ENCODE peak calls at places on chromosomes 6 and 20, in eight cellular contexts. Z is K562, J is mammary epithelial cell, C is fibroblast of lung, F is GM23248, N is astrocyte, Y is HepG2, X is hepatocyte. R is an unnamed sample. For H4K20me1, the result is how much of the 10 kb centered on the place peaks cover.

GRCh38 chr6:145733770-145734169 is 1.6 kb downstream of the EPM2A start:
- DNase-seq in Z (no peak), C (peak), X (no peak), J (no peak), Y (no peak), N (no peak), F (peak), R (peak)

GRCh38 chr6:56347526-56347925 is 100.1 kb upstream of the COL21A1 start:
- DNase-seq in Y (no peak), F (peak), X (no peak), N (peak), C (peak), J (peak), Z (no peak), R (no peak)

GRCh38 chr6:87212596-87212995 is 57.2 kb downstream of the ZNF292 start:
- DNase-seq in X (no peak), F (peak), C (no peak), N (no peak), Y (no peak), Z (no peak), J (no peak), R (no peak)

GRCh38 chr6:40774932-40775331 is 187.8 kb upstream of the LRFN2 start:
- DNase-seq in X (no peak), F (no peak), J (no peak), Y (no peak), C (no peak), N (no peak), Z (no peak), R (no peak)

GRCh38 chr6:12602951-12603710 is 113.4 kb upstream of the PHACTR1 start:
- DNase-seq in F (peak), J (peak), C (peak), N (peak), X (peak), Y (peak), Z (no peak), R (peak)

GRCh38 chr20:20363449-20364015 is 4.4 kb upstream of the INSM1 start:
- DNase-seq in X (no peak), Z (no peak), C (no peak), Y (no peak), F (no peak), N (no peak), J (no peak), R (peak)

GRCh38 chr20:47973519-47974233 is 188.4 kb upstream of the SULF2 start:
- DNase-seq in J (no peak), N (peak), Y (peak), Z (no peak), F (no peak), C (peak), X (no peak), R (peak)

GRCh38 chr6:170489836-170490235 is 63.3 kb downstream of the PSMB1 start:
- DNase-seq in X (no peak), C (no peak), Z (no peak), F (no peak), J (no peak), Y (no peak), N (no peak), R (no peak)

GRCh38 chr6:168686339-168686738 is 245.4 kb downstream of the SMOC2 start:
- DNase-seq in J (no peak), F (no peak), Y (no peak), N (no peak), Z (no peak), X (no peak), C (no peak), R (no peak)

GRCh38 chr20:40688129-40689099 is 622 bp downstream of the MAFB start:
- DNase-seq in N (peak), Y (no peak), Z (no peak), F (peak), X (no peak), J (no peak), C (peak), R (peak)

GRCh38 chr6:37480118-37480736 is 19.5 kb downstream of the CCDC167 start:
- DNase-seq in Z (no peak), C (no peak), X (no peak), N (no peak), F (no peak), Y (no peak), J (peak), R (no peak)

GRCh38 chr6:43952746-43953145 is 174.5 kb downstream of the MRPL14 start:
- DNase-seq in C (no peak), Y (peak), J (no peak), N (no peak), Z (peak), X (no peak), F (no peak), R (no peak)

GRCh38 chr20:51413753-51414323 is 128.7 kb downstream of the NFATC2 start:
- DNase-seq in F (no peak), Y (no peak), X (no peak), N (no peak), C (no peak), Z (no peak), J (no peak), R (no peak)

GRCh38 chr6:26309731-26310142 is 55.3 kb upstream of the BTN3A2 start:
- DNase-seq in N (peak), C (peak), Z (peak), F (peak), X (peak), J (peak), Y (peak), R (no peak)

GRCh38 chr20:25863536-25864325 is 167.1 kb upstream of the ZNF337 start:
- DNase-seq in Y (peak), N (no peak), C (no peak), F (peak), X (no peak), J (no peak), Z (no peak), R (peak)

GRCh38 chr6:66128238-66128637 is 421.2 kb upstream of the EYS start:
- DNase-seq in Z (no peak), X (no peak), F (no peak), C (no peak), J (no peak), Y (no peak), N (no peak), R (no peak)

GRCh38 chr6:35142578-35142977 is 1.4 kb upstream of the TCP11 start:
- DNase-seq in J (peak), Z (no peak), Y (no peak), X (no peak), C (no peak), F (peak), N (peak), R (no peak)

GRCh38 chr20:58702161-58702510 is 9.5 kb downstream of the NPEPL1 start:
- DNase-seq in X (no peak), N (no peak), Y (no peak), F (no peak), Z (no peak), J (no peak), C (no peak), R (no peak)

GRCh38 chr6:108251252-108251651 is 9.6 kb downstream of the SNX3 start:
- DNase-seq in J (no peak), N (no peak), Z (no peak), C (no peak), X (no peak), Y (no peak), F (no peak), R (no peak)

GRCh38 chr6:11650297-11650696 is 112.7 kb downstream of the TMEM170B start:
- DNase-seq in C (peak), J (no peak), F (peak), Y (no peak), N (peak), Z (no peak), X (no peak), R (peak)

GRCh38 chr20:38212806-38213606 is 47.5 kb downstream of the KIAA1755 start:
- DNase-seq in Y (no peak), F (no peak), J (no peak), C (no peak), X (no peak), Z (no peak), N (no peak), R (no peak)

GRCh38 chr6:152273638-152274037 is 363.5 kb downstream of the SYNE1 start:
- DNase-seq in Z (no peak), N (peak), X (peak), F (no peak), J (no peak), C (peak), Y (no peak), R (peak)

GRCh38 chr6:118372413-118372812 is 175.7 kb upstream of the PLN start:
- DNase-seq in X (no peak), Z (no peak), Y (no peak), F (peak), C (peak), N (peak), J (peak), R (no peak)

GRCh38 chr6:118843685-118844390 is 50.1 kb upstream of the ASF1A start:
- DNase-seq in Z (no peak), Y (no peak), J (no peak), X (no peak), C (peak), F (peak), N (peak), R (no peak)

GRCh38 chr6:26251354-26252081 is 113.5 kb upstream of the BTN3A2 start:
- DNase-seq in X (peak), F (peak), Y (no peak), Z (no peak), C (peak), J (peak), N (peak), R (peak)

GRCh38 chr20:41275181-41275793 is 42.2 kb downstream of the ZHX3 start:
- DNase-seq in F (peak), X (no peak), C (peak), J (no peak), Y (no peak), N (peak), Z (no peak), R (no peak)

GRCh38 chr20:23042270-23042669 is 7.2 kb downstream of the SSTR4 start:
- DNase-seq in F (no peak), C (no peak), X (no peak), Z (no peak), J (no peak), Y (no peak), N (no peak), R (peak)

GRCh38 chr6:111494951-111495350 is 11.9 kb upstream of the REV3L start:
- DNase-seq in N (no peak), F (no peak), Z (no peak), Y (no peak), J (no peak), X (no peak), C (no peak), R (no peak)

GRCh38 chr6:19643287-19643686 is 193.9 kb upstream of the ID4 start:
- DNase-seq in C (no peak), N (no peak), Z (no peak), J (no peak), F (no peak), X (no peak), Y (no peak), R (no peak)

GRCh38 chr20:62489186-62489939 is 13.6 kb upstream of the GATA5 start:
- DNase-seq in X (peak), N (no peak), Z (peak), F (peak), C (peak), Y (no peak), J (peak), R (no peak)

DNA sequence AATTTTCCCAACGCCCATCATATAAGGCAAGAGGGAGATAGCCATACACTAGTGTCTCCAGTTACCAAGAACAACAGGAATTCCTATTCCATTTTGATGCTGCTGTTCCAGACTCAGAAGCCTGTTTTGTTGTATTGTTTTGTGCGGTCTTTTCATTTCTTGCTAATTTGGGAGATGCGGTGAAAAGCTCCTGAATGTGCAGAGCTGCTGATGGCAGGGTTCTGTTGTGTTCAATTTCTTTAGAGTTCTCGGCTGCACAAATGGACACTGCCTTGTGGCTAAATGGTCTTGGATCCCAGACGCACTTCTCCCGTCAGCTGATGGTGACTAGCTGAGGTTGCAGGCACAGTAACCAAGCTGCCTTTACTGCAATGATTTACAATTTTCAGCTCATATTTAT is 159.2 kb downstream of the JARID2 start:
- DNase-seq in X (no peak), Z (no peak), F (no peak), C (no peak), J (no peak), Y (no peak), N (no peak), R (no peak)
- H4K20me1 ChIP-seq in X (under half), Z (half or more), F (under half), C (under half), J (under half), Y (under half), N (half or more), R (half or more)

GRCh38 chr20:45246109-45246508 is 8.3 kb downstream of the SLPI start:
- DNase-seq in Y (no peak), X (no peak), N (no peak), J (no peak), Z (no peak), F (no peak), C (no peak), R (no peak)
- TF ChIP-seq EZH2 in Y (no peak), X (no peak), N (no peak), J (no peak), Z (no peak), F (no peak), C (no peak), R (no peak)

GRCh38 chr6:4803343-4803744 is 27.1 kb downstream of the CDYL start:
- DNase-seq in J (no peak), C (no peak), X (no peak), F (no peak), Z (no peak), Y (no peak), N (no peak), R (no peak)
- H4K20me1 ChIP-seq in J (under half), C (under half), X (half or more), F (under half), Z (under half), Y (under half), N (half or more), R (half or more)

DNA sequence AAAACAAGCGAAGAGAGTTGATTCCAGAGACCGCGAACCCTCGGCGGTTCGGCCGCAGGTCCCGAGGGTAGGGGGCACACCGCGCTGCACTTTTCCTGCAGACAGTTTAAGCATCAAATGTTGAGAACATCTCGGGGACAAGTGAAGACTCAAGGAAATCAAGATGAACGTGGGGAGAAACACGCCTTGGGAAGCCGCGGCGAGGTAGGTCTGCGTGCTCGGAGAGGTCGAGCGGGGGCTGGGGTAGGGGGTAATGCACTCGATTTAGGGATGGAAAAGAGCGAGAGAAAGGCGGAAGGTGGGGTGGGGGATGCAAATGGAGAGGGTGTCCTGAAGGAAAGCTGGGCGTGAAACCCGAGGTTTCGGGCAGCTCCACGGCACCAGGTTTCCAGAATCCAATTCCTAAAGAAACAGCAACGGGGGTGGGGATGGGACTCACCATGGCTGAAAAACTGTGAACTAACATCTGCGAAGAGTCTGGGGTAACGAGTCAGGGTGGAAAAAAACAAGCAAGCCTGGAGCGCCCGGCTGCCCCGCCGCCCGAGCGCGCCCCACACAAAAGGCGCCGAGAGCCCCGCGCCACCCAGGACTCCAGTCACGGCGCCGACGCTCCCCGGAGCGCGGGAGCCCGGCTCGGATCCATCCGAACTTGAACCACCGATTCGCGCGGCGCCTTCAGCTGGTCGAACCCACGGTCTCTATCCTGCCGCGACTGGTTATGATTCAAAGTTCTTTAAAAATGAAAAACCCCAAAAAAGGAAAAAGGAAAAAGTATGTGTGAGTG is 3.6 kb downstream of the TFAP2A start:
- DNase-seq in X (no peak), F (peak), Z (no peak), N (no peak), C (no peak), Y (no peak), J (peak), R (peak)
- TF ChIP-seq EZH2 in X (peak), F (peak), Z (no peak), N (peak), C (peak), Y (peak), J (no peak), R (peak)

GRCh38 chr6:159067334-159067733 is 22.5 kb upstream of the TAGAP start:
- DNase-seq in N (no peak), C (no peak), X (no peak), Z (no peak), F (no peak), J (peak), Y (no peak), R (no peak)
- H4K20me1 ChIP-seq in N (under half), C (under half), X (under half), Z (under half), F (under half), J (under half), Y (under half), R (under half)

R was measured in neural progenitor cell.